ENCODE peak calls at places on chromosomes 1 and 21, in six cellular contexts. One of them, this sample, is unnamed.

GRCh38 chr1:228977307-228977706 is 242.0 kb downstream of the RHOU start:
- DNase-seq in IMR-90: no peak
- DNase-seq in mesenchymal stem cell: no peak
- DNase-seq in H9: peak
- DNase-seq in H1: no peak
- DNase-seq in mesendoderm: no peak
- DNase-seq in this sample: no peak

GRCh38 chr1:169460193-169460833 is 25.4 kb downstream of the SLC19A2 start:
- DNase-seq in IMR-90: peak
- DNase-seq in mesenchymal stem cell: no peak
- DNase-seq in H9: peak
- DNase-seq in H1: peak
- DNase-seq in mesendoderm: peak
- DNase-seq in this sample: no peak

GRCh38 chr1:116571215-116571919 is 541 bp upstream of the CD58 start:
- DNase-seq in IMR-90: no peak
- DNase-seq in mesenchymal stem cell: peak
- DNase-seq in H9: no peak
- DNase-seq in H1: no peak
- DNase-seq in mesendoderm: peak
- DNase-seq in this sample: no peak

GRCh38 chr21:34771512-34772028 is 102.8 kb downstream of the CLIC6 start:
- DNase-seq in IMR-90: peak
- DNase-seq in mesenchymal stem cell: peak
- DNase-seq in H9: no peak
- DNase-seq in H1: peak
- DNase-seq in mesendoderm: peak
- DNase-seq in this sample: no peak

GRCh38 chr1:96880626-96881025 is 159.0 kb downstream of the PTBP2 start:
- DNase-seq in IMR-90: peak
- DNase-seq in mesenchymal stem cell: no peak
- DNase-seq in H9: no peak
- DNase-seq in H1: no peak
- DNase-seq in mesendoderm: no peak
- DNase-seq in this sample: no peak

GRCh38 chr1:175317309-175317708 is 124.7 kb upstream of the KIAA0040 start:
- DNase-seq in IMR-90: no peak
- DNase-seq in mesenchymal stem cell: no peak
- DNase-seq in H9: peak
- DNase-seq in H1: peak
- DNase-seq in mesendoderm: peak
- DNase-seq in this sample: no peak

GRCh38 chr1:225396357-225396756 is 31.5 kb downstream of the LBR start:
- DNase-seq in IMR-90: no peak
- DNase-seq in mesenchymal stem cell: no peak
- DNase-seq in H9: no peak
- DNase-seq in H1: no peak
- DNase-seq in mesendoderm: no peak
- DNase-seq in this sample: no peak

GRCh38 chr1:34918609-34919561 is 10.6 kb downstream of the DLGAP3 start:
- DNase-seq in IMR-90: no peak
- DNase-seq in mesenchymal stem cell: no peak
- DNase-seq in H9: peak
- DNase-seq in H1: peak
- DNase-seq in mesendoderm: peak
- DNase-seq in this sample: no peak

GRCh38 chr1:100290291-100290690 is 24.3 kb downstream of the RTCA start:
- DNase-seq in IMR-90: peak
- DNase-seq in mesenchymal stem cell: no peak
- DNase-seq in H9: no peak
- DNase-seq in H1: no peak
- DNase-seq in mesendoderm: no peak
- DNase-seq in this sample: no peak

GRCh38 chr1:94973271-94973922 is 46.5 kb upstream of the CNN3 start:
- DNase-seq in IMR-90: no peak
- DNase-seq in mesenchymal stem cell: no peak
- DNase-seq in H9: no peak
- DNase-seq in H1: no peak
- DNase-seq in mesendoderm: no peak
- DNase-seq in this sample: no peak

GRCh38 chr1:53747841-53748240 is 8.9 kb upstream of the GLIS1 start:
- DNase-seq in IMR-90: no peak
- DNase-seq in mesenchymal stem cell: no peak
- DNase-seq in H9: no peak
- DNase-seq in H1: no peak
- DNase-seq in mesendoderm: no peak
- DNase-seq in this sample: no peak
- H2AK5ac ChIP-seq in IMR-90: no peak
- H2AK5ac ChIP-seq in mesenchymal stem cell: no peak
- H2AK5ac ChIP-seq in H9: no peak
- H2AK5ac ChIP-seq in H1: no peak
- H2AK5ac ChIP-seq in mesendoderm: no peak
- H2AK5ac ChIP-seq in this sample: no peak

GRCh38 chr21:42862774-42863503 is 16.4 kb downstream of the WDR4 start:
- DNase-seq in IMR-90: no peak
- DNase-seq in mesenchymal stem cell: no peak
- DNase-seq in H9: peak
- DNase-seq in H1: no peak
- DNase-seq in mesendoderm: peak
- DNase-seq in this sample: no peak

GRCh38 chr21:42865361-42866160 is 13.8 kb downstream of the WDR4 start:
- DNase-seq in IMR-90: no peak
- DNase-seq in mesenchymal stem cell: no peak
- DNase-seq in H9: no peak
- DNase-seq in H1: no peak
- DNase-seq in mesendoderm: no peak
- DNase-seq in this sample: no peak

GRCh38 chr21:42864286-42864685 is 15.1 kb downstream of the WDR4 start:
- DNase-seq in IMR-90: no peak
- DNase-seq in mesenchymal stem cell: no peak
- DNase-seq in H9: no peak
- DNase-seq in H1: no peak
- DNase-seq in mesendoderm: no peak
- DNase-seq in this sample: no peak

GRCh38 chr21:42863504-42863870 is 15.9 kb downstream of the WDR4 start:
- DNase-seq in IMR-90: no peak
- DNase-seq in mesenchymal stem cell: no peak
- DNase-seq in H9: no peak
- DNase-seq in H1: no peak
- DNase-seq in mesendoderm: no peak
- DNase-seq in this sample: no peak

DNA sequence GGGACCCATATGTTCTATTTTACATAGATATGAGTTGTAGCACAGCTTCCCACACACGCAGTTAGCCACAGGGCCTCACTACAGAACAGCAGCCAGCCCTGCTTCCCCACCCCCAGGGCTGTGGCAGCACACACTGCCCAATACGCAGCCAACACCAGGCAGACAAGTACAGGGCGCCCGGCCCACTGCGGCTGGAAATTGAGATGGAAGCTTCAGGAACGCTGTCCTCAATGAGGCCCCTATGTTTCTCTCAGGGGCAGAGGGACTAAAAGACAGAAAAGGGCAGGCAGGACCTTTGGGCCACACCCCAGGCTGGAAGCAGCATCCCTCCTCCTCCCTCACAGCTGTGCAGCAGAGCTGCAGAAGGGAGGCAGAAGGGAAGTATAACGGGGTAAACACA is 14.5 kb downstream of the WDR4 start:
- DNase-seq in IMR-90: no peak
- DNase-seq in mesenchymal stem cell: no peak
- DNase-seq in H9: no peak
- DNase-seq in H1: no peak
- DNase-seq in mesendoderm: no peak
- DNase-seq in this sample: no peak
- H2BK15ac ChIP-seq in IMR-90: no peak
- H2BK15ac ChIP-seq in mesenchymal stem cell: no peak
- H2BK15ac ChIP-seq in H9: no peak
- H2BK15ac ChIP-seq in H1: no peak
- H2BK15ac ChIP-seq in mesendoderm: no peak
- H2BK15ac ChIP-seq in this sample: no peak

DNA sequence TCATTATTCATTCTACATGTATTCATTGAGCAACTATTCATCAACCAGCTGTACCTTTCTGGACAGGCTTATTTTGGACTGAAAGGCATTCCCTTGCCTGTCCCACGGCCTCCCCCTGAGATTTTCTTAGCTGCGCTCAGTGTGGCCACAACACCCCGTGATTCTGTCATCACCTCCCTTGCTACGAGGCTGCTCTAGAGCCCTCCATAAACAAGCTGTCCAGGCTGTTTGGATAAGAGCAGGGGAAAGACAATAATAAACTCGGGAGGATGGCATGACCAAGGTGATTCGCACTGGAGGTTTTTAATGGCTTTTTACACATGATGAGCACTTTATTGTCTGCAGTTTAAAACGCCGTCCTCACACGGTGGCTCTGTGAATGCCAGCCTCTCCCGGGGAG is 139.7 kb downstream of the ROR1 start:
- DNase-seq in IMR-90: peak
- DNase-seq in mesenchymal stem cell: peak
- DNase-seq in H9: no peak
- DNase-seq in H1: no peak
- DNase-seq in mesendoderm: no peak
- DNase-seq in this sample: no peak
- H2AK5ac ChIP-seq in IMR-90: peak
- H2AK5ac ChIP-seq in mesenchymal stem cell: no peak
- H2AK5ac ChIP-seq in H9: no peak
- H2AK5ac ChIP-seq in H1: no peak
- H2AK5ac ChIP-seq in mesendoderm: peak
- H2AK5ac ChIP-seq in this sample: no peak

DNA sequence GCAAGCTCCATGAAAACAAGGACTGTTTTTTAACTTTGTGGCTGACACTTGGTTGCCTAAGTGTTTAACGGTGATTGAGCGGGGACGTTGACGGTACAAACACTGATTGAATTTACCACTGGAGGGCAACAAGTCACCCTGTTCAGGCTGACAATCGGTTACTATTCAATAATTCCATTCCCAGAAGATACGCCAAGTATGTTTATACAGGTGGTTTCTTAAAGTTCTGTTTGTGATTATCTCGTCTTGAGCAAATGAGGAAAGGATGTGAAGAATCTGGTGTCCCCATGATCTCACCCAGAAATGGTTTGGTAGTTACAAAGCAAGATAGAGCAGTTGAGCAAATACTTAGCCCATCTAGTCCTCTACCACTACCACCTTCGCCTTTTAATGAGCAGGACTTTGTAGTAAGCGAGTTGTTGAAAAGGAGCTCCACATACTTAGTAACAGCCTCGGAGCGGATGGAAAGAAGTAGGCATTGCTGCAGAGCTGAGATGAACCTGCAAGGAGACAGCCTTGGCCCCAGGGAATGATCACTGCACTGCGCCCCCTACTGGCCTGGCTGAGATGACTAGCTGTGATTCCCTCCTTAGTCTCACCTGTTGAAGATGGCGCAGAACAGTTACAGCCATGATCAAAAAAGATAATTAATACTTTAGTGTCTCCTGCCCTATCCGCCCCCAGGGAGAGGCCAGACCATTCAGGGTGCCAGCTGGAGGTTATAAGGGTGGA is 36.3 kb downstream of the IFNAR1 start:
- DNase-seq in IMR-90: peak
- DNase-seq in mesenchymal stem cell: peak
- DNase-seq in H9: peak
- DNase-seq in H1: peak
- DNase-seq in mesendoderm: peak
- DNase-seq in this sample: peak
- H2BK15ac ChIP-seq in IMR-90: no peak
- H2BK15ac ChIP-seq in mesenchymal stem cell: no peak
- H2BK15ac ChIP-seq in H9: no peak
- H2BK15ac ChIP-seq in H1: no peak
- H2BK15ac ChIP-seq in mesendoderm: no peak
- H2BK15ac ChIP-seq in this sample: no peak